ENCODE peak calls at places on chromosomes 5 and 9, in six cellular contexts. N is NCI-H1105; G is stromal cell of bone marrow; M is substantia nigra; D is stimulated activated CD4-positive, alpha-beta T cell treated with anti-CD3 and anti-CD28 coated beads, Interleukin-4, amount 100 ng/mL, for 4 hours; Q is NCI-H510A treated with DMSO at 0.1 percent for 48 hours. I is an unnamed sample.

GRCh38 chr9:134627417-134628353 is 13.9 kb upstream of the COL5A1 start:
- DNase-seq in D (no peak), M (no peak), N (no peak), G (no peak), Q (no peak), I (no peak)

GRCh38 chr5:177317959-177318377 is 6.3 kb upstream of the MXD3 start:
- DNase-seq in M (no peak), N (no peak), D (peak; percentile 66), Q (peak; percentile 46), G (peak; percentile 57), I (peak; percentile 71)

GRCh38 chr5:112219000-112219399 is 200.1 kb downstream of the EPB41L4A start:
- DNase-seq in D (no peak), M (no peak), N (no peak), Q (no peak), G (no peak), I (no peak)

GRCh38 chr5:54608423-54609085 is 91.0 kb downstream of the SNX18 start:
- DNase-seq in N (no peak), D (no peak), M (no peak), Q (no peak), G (no peak), I (no peak)

GRCh38 chr9:124286292-124286931 is 28.7 kb downstream of the NEK6 start:
- DNase-seq in Q (no peak), G (no peak), M (no peak), N (no peak), D (peak; percentile 40), I (no peak)

GRCh38 chr9:115264333-115264732 is 146.4 kb upstream of the TNC start:
- DNase-seq in M (no peak), N (no peak), G (peak; percentile 29), D (no peak), Q (no peak), I (no peak)

GRCh38 chr5:16539169-16539666 is 73.6 kb upstream of the ZNF622 start:
- DNase-seq in Q (no peak), D (no peak), G (peak; percentile 88), M (no peak), N (no peak), I (no peak)

GRCh38 chr5:36242534-36243144 is 914 bp upstream of the NADK2 start:
- DNase-seq in G (no peak), M (no peak), D (peak; percentile 2), Q (no peak), N (no peak), I (no peak)

GRCh38 chr9:90095682-90096081 is 490.9 kb downstream of the GADD45G start:
- DNase-seq in Q (peak; percentile 97), D (no peak), N (peak; percentile 95), M (no peak), G (no peak), I (no peak)

GRCh38 chr5:55633574-55634203 is 78.4 kb downstream of the SLC38A9 start:
- DNase-seq in M (no peak), G (no peak), N (no peak), D (no peak), Q (peak; percentile 51), I (no peak)

GRCh38 chr5:72624641-72625236 is 117.5 kb upstream of the ZNF366 start:
- DNase-seq in N (no peak), D (no peak), G (peak; percentile 68), Q (no peak), M (no peak), I (no peak)

GRCh38 chr9:4639420-4639819 is 22.7 kb upstream of the PLPP6 start:
- DNase-seq in M (no peak), N (no peak), G (no peak), Q (no peak), D (no peak), I (no peak)

GRCh38 chr5:6542421-6543345 is 90.2 kb downstream of the NSUN2 start:
- DNase-seq in D (no peak), M (no peak), G (no peak), Q (no peak), N (no peak), I (no peak)

GRCh38 chr5:179806250-179807045 is at the start of gene MGAT4B:
- DNase-seq in G (peak; percentile 63), D (peak; percentile 69), N (peak; percentile 37), Q (peak; percentile 9), M (no peak), I (peak; percentile 54)

GRCh38 chr9:5364294-5364990 is 24.8 kb upstream of the RLN1 start:
- DNase-seq in Q (no peak), N (no peak), M (no peak), D (no peak), G (peak; percentile 18), I (no peak)

GRCh38 chr9:34547960-34548603 is 25.3 kb upstream of the ENHO start:
- DNase-seq in M (peak; percentile 43), G (peak; percentile 27), Q (peak; percentile 18), D (peak; percentile 34), N (no peak), I (peak; percentile 13)

GRCh38 chr9:115115924-115116323 is 2.0 kb downstream of the TNC start:
- DNase-seq in M (no peak), Q (no peak), N (no peak), G (peak; percentile 79), D (no peak), I (no peak)

GRCh38 chr9:120603601-120604000 is 23.6 kb upstream of the CDK5RAP2 start:
- DNase-seq in M (no peak), N (no peak), D (no peak), G (no peak), Q (no peak), I (no peak)

GRCh38 chr5:7419367-7419766 is 23.4 kb downstream of the ADCY2 start:
- DNase-seq in N (no peak), M (no peak), D (no peak), G (no peak), Q (no peak), I (no peak)

GRCh38 chr5:69083412-69083811 is 10.4 kb upstream of the SLC30A5 start:
- DNase-seq in Q (no peak), D (no peak), M (no peak), G (no peak), N (no peak), I (no peak)

GRCh38 chr9:124255222-124255621 is 2.5 kb upstream of the NEK6 start:
- DNase-seq in N (no peak), M (no peak), Q (no peak), D (no peak), G (no peak), I (no peak)

GRCh38 chr5:54491326-54491725 is 26.2 kb upstream of the SNX18 start:
- DNase-seq in G (no peak), D (no peak), M (no peak), Q (no peak), N (no peak), I (no peak)

GRCh38 chr5:151810907-151811306 is 39.2 kb downstream of the G3BP1 start:
- DNase-seq in M (no peak), D (no peak), N (no peak), G (no peak), Q (no peak), I (no peak)

GRCh38 chr5:175689147-175689991 is 31.5 kb downstream of the HRH2 start:
- DNase-seq in D (no peak), Q (no peak), N (no peak), M (no peak), G (peak; percentile 56), I (no peak)